ENCODE peak calls at places on chromosomes 4 and X, in four cellular contexts. One of them, this sample, is unnamed.

GRCh38 chrX:119692241-119693031 is 532 bp downstream of the SEPTIN6 start:
- DNase-seq in GM13976: peak
- DNase-seq in HCT116: no peak
- DNase-seq in GM13977: peak
- DNase-seq in this sample: peak

GRCh38 chrX:75155454-75155829 is 641 bp downstream of the ABCB7 start:
- DNase-seq in GM13976: peak
- DNase-seq in GM13977: peak
- DNase-seq in HCT116: no peak
- DNase-seq in this sample: no peak

GRCh38 chr4:123298798-123299197 is 97.8 kb upstream of the SPRY1 start:
- DNase-seq in GM13976: no peak
- DNase-seq in GM13977: no peak
- DNase-seq in HCT116: no peak
- DNase-seq in this sample: no peak

GRCh38 chr4:147360301-147360700 is 120.6 kb upstream of the EDNRA start:
- DNase-seq in HCT116: no peak
- DNase-seq in GM13977: no peak
- DNase-seq in GM13976: no peak
- DNase-seq in this sample: no peak

GRCh38 chr4:26131711-26132110 is 189.1 kb upstream of the RBPJ start:
- DNase-seq in GM13976: peak
- DNase-seq in GM13977: peak
- DNase-seq in HCT116: no peak
- DNase-seq in this sample: no peak

GRCh38 chr4:39591290-39591689 is 47.4 kb downstream of the SMIM14 start:
- DNase-seq in HCT116: no peak
- DNase-seq in GM13977: no peak
- DNase-seq in GM13976: no peak
- DNase-seq in this sample: no peak

GRCh38 chrX:107894038-107894437 is 68.4 kb downstream of the MID2 start:
- DNase-seq in HCT116: peak
- DNase-seq in GM13977: peak
- DNase-seq in GM13976: peak
- DNase-seq in this sample: peak

GRCh38 chrX:140521393-140521792 is 16.5 kb upstream of the SOX3 start:
- DNase-seq in HCT116: no peak
- DNase-seq in GM13976: no peak
- DNase-seq in GM13977: no peak
- DNase-seq in this sample: no peak

GRCh38 chr4:112881842-112882241 is 167.6 kb upstream of the ANK2 start:
- DNase-seq in GM13976: no peak
- DNase-seq in HCT116: no peak
- DNase-seq in GM13977: no peak
- DNase-seq in this sample: no peak

DNA sequence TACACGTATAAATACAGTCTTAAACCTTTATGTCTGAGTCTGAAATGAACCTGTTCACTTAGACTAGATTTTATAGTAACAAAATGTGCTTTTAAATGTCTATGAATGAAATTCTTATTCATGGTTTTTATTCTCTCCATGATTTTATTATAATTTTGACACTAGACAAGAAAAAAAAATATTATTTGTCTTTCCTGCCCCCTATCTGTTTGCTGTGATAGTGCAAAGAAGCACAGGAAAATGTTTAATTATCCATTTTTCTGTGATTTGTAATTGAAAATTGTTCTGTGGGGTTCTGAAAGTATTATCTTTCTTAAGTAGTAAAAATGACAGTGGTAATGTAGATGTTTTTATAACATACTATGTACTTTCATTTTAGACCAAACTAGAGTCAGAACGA is 52.0 kb downstream of the INTS6L start:
- DNase-seq in HCT116: no peak
- DNase-seq in GM13976: no peak
- DNase-seq in GM13977: no peak
- DNase-seq in this sample: no peak
- TF ChIP-seq CTCF in HCT116: peak
- TF ChIP-seq CTCF in GM13976: no peak
- TF ChIP-seq CTCF in GM13977: peak
- TF ChIP-seq CTCF in this sample: peak

DNA sequence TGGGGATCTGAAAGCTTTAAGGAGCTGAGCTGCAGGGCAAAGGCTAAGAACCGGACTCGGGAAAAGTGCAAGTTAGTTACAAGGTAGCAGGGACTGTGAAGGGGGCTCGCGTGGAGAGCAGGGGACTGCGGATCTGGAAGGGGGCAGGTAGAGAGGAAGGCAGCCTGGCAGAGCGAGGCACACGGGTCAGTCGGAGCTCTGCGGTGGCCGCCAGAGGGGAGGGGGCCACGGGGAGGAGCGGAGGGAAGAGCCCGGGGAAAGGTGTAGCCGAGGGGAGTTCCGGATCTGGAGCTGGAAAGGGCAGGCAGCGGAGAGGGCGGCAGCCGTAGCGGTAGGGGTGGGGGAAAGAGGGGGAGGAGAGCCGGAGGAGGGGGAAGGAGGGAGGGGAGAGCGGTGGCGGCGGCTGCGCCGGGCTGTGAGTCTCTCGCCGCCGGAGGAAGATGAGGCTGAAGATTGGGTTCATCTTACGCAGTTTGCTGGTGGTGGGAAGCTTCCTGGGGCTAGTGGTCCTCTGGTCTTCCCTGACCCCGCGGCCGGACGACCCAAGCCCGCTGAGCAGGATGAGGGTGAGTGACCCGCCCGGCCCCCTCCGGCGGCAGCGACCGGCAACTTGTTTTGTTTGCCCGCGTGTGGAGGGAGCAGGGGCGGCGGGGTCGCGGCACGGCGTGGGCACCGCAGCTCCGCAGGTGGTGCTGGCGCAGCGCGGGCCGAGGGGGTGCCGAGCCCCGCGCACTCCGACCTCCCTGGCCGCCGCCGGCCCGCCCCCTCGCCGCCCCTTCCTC is at the start of gene GALNT7:
- DNase-seq in GM13977: peak
- DNase-seq in GM13976: peak
- DNase-seq in HCT116: no peak
- DNase-seq in this sample: peak
- TF ChIP-seq CTCF in GM13977: no peak
- TF ChIP-seq CTCF in GM13976: no peak
- TF ChIP-seq CTCF in HCT116: no peak
- TF ChIP-seq CTCF in this sample: no peak

GRCh38 chr4:20773144-20773997 is 73.1 kb downstream of the PACRGL start:
- DNase-seq in GM13976: peak
- DNase-seq in HCT116: peak
- DNase-seq in GM13977: peak
- DNase-seq in this sample: peak
- TF ChIP-seq CTCF in GM13976: peak
- TF ChIP-seq CTCF in HCT116: peak
- TF ChIP-seq CTCF in GM13977: peak
- TF ChIP-seq CTCF in this sample: peak

GRCh38 chr4:37453004-37453360 is 208.4 kb downstream of the NWD2 start:
- DNase-seq in GM13977: peak
- DNase-seq in GM13976: peak
- DNase-seq in HCT116: peak
- DNase-seq in this sample: peak
- TF ChIP-seq CTCF in GM13977: peak
- TF ChIP-seq CTCF in GM13976: peak
- TF ChIP-seq CTCF in HCT116: peak
- TF ChIP-seq CTCF in this sample: peak

DNA sequence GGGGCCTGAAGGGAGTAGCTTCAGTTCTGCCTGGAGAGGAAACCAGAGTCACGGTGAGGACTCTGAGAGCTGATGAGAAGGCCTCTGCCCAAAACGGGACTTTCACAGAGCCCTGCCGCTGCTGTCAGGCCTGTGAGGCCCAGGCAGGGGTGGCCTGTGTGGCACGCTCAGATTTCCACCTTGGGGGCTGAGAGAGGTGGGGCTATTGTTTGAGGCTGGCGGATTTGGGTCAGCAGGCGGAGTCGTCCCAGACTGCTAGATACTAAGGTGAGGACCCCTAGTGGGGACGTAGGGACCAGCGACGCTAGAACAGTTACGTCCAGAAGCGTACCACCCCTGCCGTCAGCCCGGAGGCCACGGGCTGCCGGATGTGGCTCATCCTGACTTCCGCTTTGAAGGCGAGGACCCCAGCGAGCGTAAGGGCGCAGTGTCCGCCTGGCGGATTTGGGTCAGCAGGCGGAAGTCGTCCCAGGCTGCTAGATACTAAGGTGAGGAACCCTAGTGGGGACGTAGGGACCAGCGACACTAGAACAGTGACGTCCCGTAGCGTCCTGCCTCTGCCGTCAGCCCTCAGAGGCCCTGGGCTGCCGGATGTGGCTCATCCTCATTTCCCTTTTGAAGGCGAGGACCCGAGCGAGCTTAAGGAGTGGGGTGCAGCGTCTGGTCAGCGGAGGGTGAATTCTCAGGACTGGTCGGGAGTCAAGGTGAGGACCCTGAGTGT is at the start of gene MAGEB1:
- DNase-seq in GM13976: no peak
- DNase-seq in GM13977: no peak
- DNase-seq in HCT116: peak
- DNase-seq in this sample: no peak
- TF ChIP-seq CTCF in GM13976: no peak
- TF ChIP-seq CTCF in GM13977: no peak
- TF ChIP-seq CTCF in HCT116: peak
- TF ChIP-seq CTCF in this sample: no peak

DNA sequence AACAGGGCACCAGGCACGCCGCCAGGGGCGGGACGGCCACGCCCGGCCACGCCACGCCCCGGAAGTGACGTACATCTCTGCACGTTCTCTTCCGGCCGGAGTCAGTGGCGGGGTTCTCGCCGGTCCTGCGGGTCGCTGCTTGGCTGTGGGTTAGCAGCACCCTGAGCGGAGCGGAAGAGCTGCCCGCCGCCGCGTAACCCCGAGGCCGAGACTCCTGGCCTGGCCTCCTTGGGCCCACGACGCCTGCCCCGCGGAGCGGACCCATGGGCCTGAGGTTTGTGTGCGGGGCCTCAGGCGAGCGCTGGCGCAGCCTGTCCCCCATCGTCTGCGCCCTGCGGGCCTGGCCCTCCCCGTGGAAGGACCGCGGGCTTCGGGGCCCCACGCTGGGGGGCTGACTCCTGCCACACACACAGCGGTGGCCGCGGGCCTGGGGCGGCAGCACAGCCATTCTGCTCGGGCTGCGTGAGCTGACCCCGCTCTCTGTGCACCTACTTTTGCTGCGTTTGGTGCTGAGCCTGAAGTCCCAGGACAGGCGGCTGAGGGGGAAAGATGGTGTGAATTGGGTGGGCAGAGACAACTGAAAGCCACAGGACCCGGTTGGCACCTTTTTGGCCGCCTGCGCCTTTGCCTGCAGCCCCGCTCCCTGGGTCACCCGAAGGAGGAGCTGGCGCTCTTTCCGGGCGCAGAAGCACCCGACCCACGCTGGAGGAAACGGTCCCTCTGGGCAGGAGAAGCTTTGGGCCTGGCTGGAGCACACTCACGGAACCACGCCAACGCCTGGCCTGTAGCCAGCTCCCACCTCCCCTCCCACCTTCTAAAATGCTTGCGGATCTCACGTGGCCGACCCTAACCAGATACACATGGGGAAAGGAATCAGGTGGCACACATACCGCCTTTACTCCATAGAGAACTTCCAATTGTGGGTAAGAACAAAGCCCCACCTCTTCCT is 28.1 kb downstream of the NOP14 start:
- DNase-seq in HCT116: peak
- DNase-seq in GM13977: peak
- DNase-seq in GM13976: peak
- DNase-seq in this sample: peak
- TF ChIP-seq CTCF in HCT116: no peak
- TF ChIP-seq CTCF in GM13977: no peak
- TF ChIP-seq CTCF in GM13976: no peak
- TF ChIP-seq CTCF in this sample: peak

DNA sequence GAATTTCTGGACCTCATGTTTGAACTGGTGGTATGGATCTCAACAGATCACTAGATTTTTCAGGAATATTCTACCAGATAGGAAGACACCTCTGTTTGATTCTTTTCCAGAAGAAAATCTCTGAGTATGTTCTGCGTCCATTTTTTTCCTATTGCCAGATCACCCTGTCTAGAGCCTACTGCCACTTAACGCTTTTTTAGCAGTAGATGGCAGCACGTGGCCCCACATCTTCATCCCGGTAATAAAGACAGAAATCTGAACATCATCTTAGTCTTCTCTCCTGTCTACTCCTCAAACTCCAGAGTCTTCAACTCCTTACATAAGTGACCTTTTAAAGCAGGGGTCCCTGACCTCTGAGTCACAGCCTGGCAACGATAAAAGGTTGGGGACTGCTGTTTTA is 184.7 kb downstream of the TMA16 start:
- DNase-seq in HCT116: no peak
- DNase-seq in GM13977: no peak
- DNase-seq in GM13976: peak
- DNase-seq in this sample: no peak
- TF ChIP-seq CTCF in HCT116: peak
- TF ChIP-seq CTCF in GM13977: no peak
- TF ChIP-seq CTCF in GM13976: no peak
- TF ChIP-seq CTCF in this sample: peak

GRCh38 chr4:16508968-16509367 is 282.7 kb upstream of the TAPT1 start:
- DNase-seq in GM13977: peak
- DNase-seq in GM13976: no peak
- DNase-seq in HCT116: no peak
- DNase-seq in this sample: no peak

GRCh38 chr4:16505726-16506125 is 279.5 kb upstream of the TAPT1 start:
- DNase-seq in GM13976: no peak
- DNase-seq in GM13977: no peak
- DNase-seq in HCT116: no peak
- DNase-seq in this sample: no peak
- TF ChIP-seq CTCF in GM13976: no peak
- TF ChIP-seq CTCF in GM13977: no peak
- TF ChIP-seq CTCF in HCT116: peak
- TF ChIP-seq CTCF in this sample: peak

GRCh38 chr4:83389037-83389755 is 54.5 kb upstream of the HPSE start:
- DNase-seq in GM13976: no peak
- DNase-seq in HCT116: no peak
- DNase-seq in GM13977: no peak
- DNase-seq in this sample: no peak

GRCh38 chr4:83390965-83391364 is 56.3 kb upstream of the HPSE start:
- DNase-seq in GM13977: no peak
- DNase-seq in GM13976: no peak
- DNase-seq in HCT116: no peak
- DNase-seq in this sample: no peak

GRCh38 chr4:83386931-83387897 is 52.6 kb upstream of the HPSE start:
- DNase-seq in HCT116: no peak
- DNase-seq in GM13976: no peak
- DNase-seq in GM13977: no peak
- DNase-seq in this sample: no peak

GRCh38 chr4:83389756-83390505 is 55.3 kb upstream of the HPSE start:
- DNase-seq in GM13976: no peak
- DNase-seq in HCT116: no peak
- DNase-seq in GM13977: no peak
- DNase-seq in this sample: no peak

GRCh38 chr4:83387922-83388676 is 53.5 kb upstream of the HPSE start:
- DNase-seq in HCT116: no peak
- DNase-seq in GM13976: no peak
- DNase-seq in GM13977: no peak
- DNase-seq in this sample: no peak
- TF ChIP-seq CTCF in HCT116: no peak
- TF ChIP-seq CTCF in GM13976: no peak
- TF ChIP-seq CTCF in GM13977: no peak
- TF ChIP-seq CTCF in this sample: no peak